ENCODE peak calls at places on chromosomes 2 and 18, in six cellular contexts. T is right cardiac atrium, E is kidney, M is left ventricle myocardium inferior, S is breast epithelium, H is tibial nerve. R is an unnamed sample. For H3K4me1, the result is how much of the 10 kb centered on the place peaks cover.

GRCh38 chr2:164625378-164625971 is 4.2 kb upstream of the GRB14 start:
- DNase-seq in T (no peak), E (no peak), M (no peak), S (no peak), H (no peak), R (no peak)

GRCh38 chr2:216211141-216211540 is 102.0 kb downstream of the XRCC5 start:
- DNase-seq in T (no peak), E (no peak), M (no peak), S (no peak), H (no peak), R (no peak)

GRCh38 chr2:25491003-25491696 is 149.4 kb upstream of the DNMT3A start:
- DNase-seq in T (no peak), E (no peak), M (no peak), S (no peak), H (no peak), R (no peak)

GRCh38 chr18:54558609-54559585 is 32.1 kb upstream of the DYNAP start:
- DNase-seq in T (no peak), E (no peak), M (no peak), S (no peak), H (peak), R (no peak)

GRCh38 chr2:95376311-95377215 is 25.9 kb upstream of the FAHD2A start:
- DNase-seq in T (no peak), E (no peak), M (peak), S (peak), H (no peak), R (no peak)

GRCh38 chr2:109450574-109451265 is 163.0 kb downstream of the SEPTIN10 start:
- DNase-seq in T (peak), E (no peak), M (peak), S (no peak), H (no peak), R (no peak)

GRCh38 chr2:65937379-65938160 is 497.4 kb upstream of the MEIS1 start:
- DNase-seq in T (no peak), E (no peak), M (no peak), S (no peak), H (no peak), R (no peak)

GRCh38 chr2:230140667-230141066 is 71.9 kb upstream of the SLC16A14 start:
- DNase-seq in T (no peak), E (no peak), M (no peak), S (no peak), H (no peak), R (no peak)

GRCh38 chr2:95032868-95033603 is 7.5 kb downstream of the MAL start:
- DNase-seq in T (no peak), E (peak), M (no peak), S (no peak), H (no peak), R (no peak)

GRCh38 chr2:166334800-166335199 is 40.9 kb downstream of the SCN9A start:
- DNase-seq in T (no peak), E (no peak), M (no peak), S (no peak), H (no peak), R (no peak)

GRCh38 chr2:102064679-102065674 is 73.2 kb downstream of the IL1R2 start:
- DNase-seq in T (no peak), E (no peak), M (no peak), S (no peak), H (no peak), R (no peak)

GRCh38 chr2:98517636-98518035 is 73.0 kb downstream of the INPP4A start:
- DNase-seq in T (no peak), E (no peak), M (no peak), S (no peak), H (no peak), R (no peak)

GRCh38 chr18:6857305-6857704 is 127.8 kb downstream of the ARHGAP28 start:
- DNase-seq in T (no peak), E (no peak), M (no peak), S (no peak), H (no peak), R (no peak)

GRCh38 chr2:24816884-24817283 is 23.7 kb downstream of the CENPO start:
- DNase-seq in T (no peak), E (no peak), M (no peak), S (no peak), H (no peak), R (no peak)

GRCh38 chr18:57523171-57523956 is 63.1 kb downstream of the FECH start:
- DNase-seq in T (peak), E (no peak), M (no peak), S (no peak), H (no peak), R (no peak)

GRCh38 chr2:18976112-18976961 is 382.1 kb downstream of the OSR1 start:
- DNase-seq in T (no peak), E (no peak), M (no peak), S (no peak), H (no peak), R (no peak)

GRCh38 chr2:129711816-129712420 is 267.5 kb upstream of the RAB6C start:
- DNase-seq in T (no peak), E (no peak), M (no peak), S (no peak), H (no peak), R (no peak)

GRCh38 chr18:11747731-11748130 is 58.7 kb downstream of the GNAL start:
- DNase-seq in T (no peak), E (no peak), M (no peak), S (no peak), H (no peak), R (no peak)

GRCh38 chr2:54924121-54924520 is 126.1 kb downstream of the RTN4 start:
- DNase-seq in T (no peak), E (no peak), M (no peak), S (no peak), H (no peak), R (no peak)

GRCh38 chr2:94986392-94986963 is 39.0 kb upstream of the MAL start:
- DNase-seq in T (peak), E (no peak), M (no peak), S (no peak), H (peak), R (no peak)

GRCh38 chr2:196063773-196064172 is 4.9 kb downstream of the DNAH7 start:
- DNase-seq in T (no peak), E (no peak), M (no peak), S (no peak), H (no peak), R (no peak)

GRCh38 chr2:179447839-179448447 is 183.3 kb upstream of the SESTD1 start:
- DNase-seq in T (no peak), E (no peak), M (no peak), S (no peak), H (no peak), R (no peak)

GRCh38 chr2:203018181-203018580 is 3.5 kb downstream of the NBEAL1 start:
- DNase-seq in T (no peak), E (no peak), M (no peak), S (no peak), H (no peak), R (no peak)

GRCh38 chr18:57542801-57543427 is 43.6 kb downstream of the FECH start:
- DNase-seq in T (no peak), E (no peak), M (no peak), S (no peak), H (no peak), R (no peak)

GRCh38 chr2:174263989-174264388 is 15.7 kb upstream of the OLA1 start:
- DNase-seq in T (no peak), E (no peak), M (no peak), S (no peak), H (no peak), R (no peak)

GRCh38 chr18:12639990-12640880 is 17.7 kb downstream of the SPIRE1 start:
- DNase-seq in T (peak), E (no peak), M (no peak), S (no peak), H (no peak), R (no peak)

GRCh38 chr2:108542071-108542470 is 7.8 kb downstream of the LIMS1 start:
- DNase-seq in T (no peak), E (no peak), M (no peak), S (no peak), H (no peak), R (no peak)

GRCh38 chr2:218360453-218360852 is 3.8 kb downstream of the CATIP start:
- DNase-seq in T (peak), E (no peak), M (no peak), S (no peak), H (no peak), R (no peak)

GRCh38 chr2:120988051-120988707 is 252.5 kb downstream of the GLI2 start:
- DNase-seq in T (no peak), E (no peak), M (no peak), S (peak), H (no peak), R (no peak)

GRCh38 chr2:199410130-199410529 is 47.6 kb downstream of the SATB2 start:
- DNase-seq in T (no peak), E (no peak), M (no peak), S (no peak), H (no peak), R (no peak)

DNA sequence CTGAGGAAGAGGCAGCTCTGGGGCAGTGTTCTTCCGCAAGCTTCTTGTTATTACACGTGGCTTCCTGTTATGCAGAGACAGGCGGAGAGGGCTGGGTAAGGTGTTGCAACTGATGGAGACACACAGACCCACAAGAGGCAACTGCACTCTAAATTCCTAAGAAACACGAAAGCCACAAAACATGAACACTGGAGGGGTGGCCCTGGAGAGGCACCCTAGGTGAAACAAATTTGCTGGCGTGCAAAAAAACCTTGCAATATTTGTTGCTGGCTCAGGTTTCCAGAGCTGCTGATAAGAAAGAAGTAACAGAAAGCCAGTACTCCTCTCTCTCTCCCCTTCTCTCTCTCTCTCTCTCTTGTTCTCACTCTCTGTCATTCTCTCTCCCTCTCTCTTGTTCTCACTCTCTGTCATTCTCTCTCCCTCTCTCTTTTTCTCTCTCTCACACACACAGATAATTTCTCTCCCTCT is 31.8 kb downstream of the ARHGAP25 start:
- DNase-seq in T (peak), E (no peak), M (peak), S (no peak), H (peak), R (peak)
- H3K4me1 ChIP-seq in T (under half), E (under half), M (under half), S (under half), H (under half), R (half or more)

DNA sequence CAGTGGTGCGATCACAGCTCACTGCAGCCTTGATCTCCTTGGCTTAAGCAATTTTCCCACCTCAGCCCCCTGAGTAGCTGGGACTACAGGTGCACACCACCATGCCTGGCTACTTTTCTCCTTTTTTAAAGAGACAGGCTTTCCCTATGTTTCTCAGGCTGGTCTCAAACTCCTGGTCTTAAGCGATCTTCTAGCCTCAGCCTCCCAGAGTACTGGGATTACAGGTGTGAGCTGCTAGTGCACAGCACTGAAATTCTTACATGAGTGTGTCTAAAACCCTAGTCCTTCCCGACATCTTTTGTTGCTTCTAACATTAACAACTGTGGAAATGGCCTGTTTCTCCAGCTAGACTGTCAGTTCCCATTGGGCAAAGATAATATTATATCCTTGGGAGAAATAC is 2.9 kb downstream of the UGP2 start:
- DNase-seq in T (no peak), E (no peak), M (no peak), S (no peak), H (no peak), R (no peak)
- H3K27ac ChIP-seq in T (peak), E (no peak), M (peak), S (no peak), H (no peak), R (peak)

GRCh38 chr2:176817061-176817565 is 395.5 kb upstream of the HNRNPA3 start:
- DNase-seq in T (no peak), E (no peak), M (no peak), S (no peak), H (no peak), R (peak)
- H3K4me1 ChIP-seq in T (under half), E (under half), M (under half), S (under half), H (under half), R (under half)

GRCh38 chr2:47236503-47237215 is 81.6 kb upstream of the STPG4 start:
- DNase-seq in T (no peak), E (no peak), M (no peak), S (no peak), H (no peak), R (no peak)
- H3K27ac ChIP-seq in T (no peak), E (no peak), M (no peak), S (no peak), H (no peak), R (no peak)

GRCh38 chr2:172283476-172283875 is 143.9 kb upstream of the ITGA6 start:
- DNase-seq in T (no peak), E (no peak), M (no peak), S (no peak), H (no peak), R (no peak)

GRCh38 chr2:172285760-172286159 is 141.6 kb upstream of the ITGA6 start:
- DNase-seq in T (no peak), E (no peak), M (no peak), S (no peak), H (no peak), R (no peak)

GRCh38 chr2:172282944-172283343 is 144.4 kb upstream of the ITGA6 start:
- DNase-seq in T (no peak), E (no peak), M (no peak), S (no peak), H (no peak), R (no peak)

GRCh38 chr2:172284209-172284608 is 143.2 kb upstream of the ITGA6 start:
- DNase-seq in T (no peak), E (no peak), M (no peak), S (no peak), H (no peak), R (no peak)

GRCh38 chr2:172285010-172285621 is 142.3 kb upstream of the ITGA6 start:
- DNase-seq in T (peak), E (no peak), M (peak), S (no peak), H (peak), R (no peak)
- H3K4me1 ChIP-seq in T (under half), E (under half), M (half or more), S (under half), H (under half), R (under half)

GRCh38 chr18:9102391-9103216 is at the start of gene NDUFV2:
- DNase-seq in T (peak), E (peak), M (peak), S (peak), H (peak), R (peak)
- H3K27ac ChIP-seq in T (peak), E (peak), M (peak), S (peak), H (peak), R (peak)

GRCh38 chr18:77101410-77102245 is 31.0 kb downstream of the MBP start:
- DNase-seq in T (peak), E (peak), M (peak), S (no peak), H (peak), R (peak)

GRCh38 chr18:77103181-77103875 is 29.3 kb downstream of the MBP start:
- DNase-seq in T (peak), E (peak), M (no peak), S (no peak), H (no peak), R (no peak)

GRCh38 chr18:77100751-77101355 is 31.7 kb downstream of the MBP start:
- DNase-seq in T (peak), E (no peak), M (no peak), S (no peak), H (no peak), R (no peak)

GRCh38 chr18:77103991-77104521 is 28.5 kb downstream of the MBP start:
- DNase-seq in T (peak), E (peak), M (no peak), S (no peak), H (no peak), R (no peak)

GRCh38 chr18:77102246-77103040 is 30.1 kb downstream of the MBP start:
- DNase-seq in T (no peak), E (no peak), M (no peak), S (no peak), H (no peak), R (peak)
- H3K4me1 ChIP-seq in T (under half), E (under half), M (half or more), S (under half), H (under half), R (half or more)

GRCh38 chr2:1817256-1818127 is 73.2 kb upstream of the PXDN start:
- DNase-seq in T (peak), E (peak), M (peak), S (peak), H (peak), R (peak)
- H3K27ac ChIP-seq in T (peak), E (no peak), M (peak), S (peak), H (peak), R (no peak)

GRCh38 chr2:1660656-1661650 is 83.4 kb downstream of the PXDN start:
- DNase-seq in T (peak), E (no peak), M (no peak), S (no peak), H (no peak), R (no peak)

GRCh38 chr2:1656326-1656960 is 87.9 kb downstream of the PXDN start:
- DNase-seq in T (peak), E (no peak), M (no peak), S (no peak), H (no peak), R (no peak)

GRCh38 chr2:1656961-1657841 is 87.1 kb downstream of the PXDN start:
- DNase-seq in T (peak), E (no peak), M (no peak), S (no peak), H (no peak), R (no peak)

GRCh38 chr2:1659951-1660565 is 84.3 kb downstream of the PXDN start:
- DNase-seq in T (no peak), E (no peak), M (no peak), S (no peak), H (no peak), R (no peak)

GRCh38 chr2:1658394-1659151 is 85.7 kb downstream of the PXDN start:
- DNase-seq in T (peak), E (no peak), M (no peak), S (no peak), H (no peak), R (no peak)
- H3K4me1 ChIP-seq in T (under half), E (under half), M (under half), S (under half), H (under half), R (under half)

GRCh38 chr2:99771691-99772333 is 282.0 kb upstream of the REV1 start:
- DNase-seq in T (peak), E (no peak), M (peak), S (no peak), H (no peak), R (no peak)
- H3K27ac ChIP-seq in T (peak), E (no peak), M (peak), S (no peak), H (no peak), R (no peak)